ENCODE peak calls at places on chromosomes 12 and 14, in five cellular contexts. B is H1, X is HEK293T, I is NT2/D1, R is HepG2. J is an unnamed sample.

GRCh38 chr12:64810831-64811230 is 13.6 kb upstream of the TBC1D30 start:
- DNase-seq in X (no peak), R (no peak), I (no peak), B (no peak), J (no peak)

GRCh38 chr14:99230271-99231141 is 41.5 kb downstream of the BCL11B start:
- DNase-seq in I (no peak), X (no peak), B (no peak), R (no peak), J (no peak)

GRCh38 chr12:131920902-131921840 is 7.9 kb upstream of the PUS1 start:
- DNase-seq in X (no peak), R (no peak), B (no peak), I (no peak), J (no peak)

GRCh38 chr14:100587763-100588411 is 670 bp upstream of the BEGAIN start:
- DNase-seq in B (no peak), R (no peak), I (no peak), X (no peak), J (no peak)

GRCh38 chr14:94602722-94603121 is 9.5 kb upstream of the SERPINA3 start:
- DNase-seq in B (no peak), X (no peak), I (no peak), R (no peak), J (no peak)

GRCh38 chr12:4809449-4810218 is 89.4 kb downstream of the GALNT8 start:
- DNase-seq in B (peak; percentile 73), X (peak; percentile 18), R (no peak), I (peak; percentile 35), J (no peak)

GRCh38 chr12:54572881-54573280 is 15.6 kb downstream of the PPP1R1A start:
- DNase-seq in I (no peak), R (no peak), B (no peak), X (no peak), J (no peak)

GRCh38 chr12:113735146-113735545 is 231.0 kb downstream of the RBM19 start:
- DNase-seq in X (no peak), R (no peak), I (no peak), B (no peak), J (no peak)

GRCh38 chr14:54220122-54220691 is 176.6 kb upstream of the CDKN3 start:
- DNase-seq in I (no peak), R (no peak), B (peak; percentile 63), X (no peak), J (no peak)

GRCh38 chr12:57554453-57554852 is 4.6 kb downstream of the KIF5A start:
- DNase-seq in B (no peak), I (no peak), R (no peak), X (no peak), J (no peak)

GRCh38 chr12:46921048-46921753 is 95.4 kb upstream of the SLC38A4 start:
- DNase-seq in X (no peak), B (no peak), R (peak; percentile 20), I (no peak), J (no peak)

GRCh38 chr12:133129368-133130037 is 571 bp downstream of the ZNF891 start:
- DNase-seq in I (no peak), X (no peak), B (peak; percentile 39), R (peak; percentile 2), J (no peak)

GRCh38 chr12:12699345-12699744 is 3.4 kb upstream of the GPR19 start:
- DNase-seq in X (no peak), B (no peak), I (no peak), R (no peak), J (no peak)

GRCh38 chr12:3662516-3662915 is 90.4 kb downstream of the CRACR2A start:
- DNase-seq in I (peak; percentile 46), R (peak; percentile 3), X (no peak), B (no peak), J (no peak)
- TF ChIP-seq SUZ12 in I (no peak), R (no peak), X (no peak), B (no peak), J (no peak)

DNA sequence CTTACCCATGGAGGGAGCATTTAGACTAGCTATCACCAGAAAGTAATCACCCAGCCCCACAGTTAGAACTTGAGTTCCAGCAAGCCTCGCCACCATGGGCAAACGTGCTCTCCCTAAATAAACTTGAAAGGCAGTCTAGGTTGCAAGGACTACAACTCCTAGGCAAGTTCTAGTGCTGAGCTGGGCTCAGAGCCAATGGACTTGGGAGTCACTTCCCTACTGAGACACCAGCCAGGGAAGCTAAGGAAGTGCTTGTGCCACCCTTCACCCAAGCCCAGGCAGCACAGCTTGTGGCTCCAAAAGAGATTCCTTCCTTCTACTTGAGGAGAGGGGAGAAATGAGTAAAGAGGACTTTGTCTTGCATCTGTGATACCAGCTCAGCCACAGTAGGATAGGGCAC is 57.9 kb downstream of the SLCO1A2 start:
- DNase-seq in I (no peak), X (no peak), B (no peak), R (no peak), J (no peak)
- TF ChIP-seq SUZ12 in I (no peak), X (no peak), B (no peak), R (no peak), J (no peak)

GRCh38 chr12:114744696-114745095 is 60.7 kb upstream of the TBX3 start:
- DNase-seq in R (no peak), I (no peak), B (no peak), X (no peak), J (no peak)
- TF ChIP-seq SUZ12 in R (no peak), I (no peak), B (no peak), X (no peak), J (no peak)

GRCh38 chr12:67471810-67472209 is 176.7 kb upstream of the DYRK2 start:
- DNase-seq in X (no peak), I (no peak), B (no peak), R (no peak), J (no peak)

GRCh38 chr12:67469666-67470065 is 178.9 kb upstream of the DYRK2 start:
- DNase-seq in I (peak; percentile 44), R (no peak), X (no peak), B (no peak), J (no peak)

GRCh38 chr12:67475725-67476124 is 172.8 kb upstream of the DYRK2 start:
- DNase-seq in B (no peak), I (no peak), R (no peak), X (no peak), J (no peak)

GRCh38 chr12:67474934-67475620 is 173.5 kb upstream of the DYRK2 start:
- DNase-seq in X (no peak), I (no peak), R (no peak), B (no peak), J (no peak)

DNA sequence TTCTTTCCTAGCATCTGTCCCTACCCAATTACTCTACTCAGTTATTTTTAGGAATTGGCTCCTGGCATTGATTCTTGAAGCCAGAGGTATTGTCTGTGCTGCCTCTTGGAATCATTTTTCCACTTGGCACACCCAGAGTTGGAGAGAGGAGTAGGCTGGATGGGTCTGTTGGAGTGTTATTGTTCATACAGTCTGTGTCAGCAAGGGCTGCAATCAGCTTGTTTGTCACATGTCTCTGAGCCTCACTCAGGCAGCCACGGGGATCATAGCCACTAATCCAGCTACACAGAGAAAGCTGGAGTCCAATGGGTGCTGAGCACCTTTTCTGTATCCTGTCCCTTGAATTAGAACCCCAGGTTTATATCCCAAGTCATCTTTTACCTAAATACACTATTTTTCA is 176.0 kb upstream of the DYRK2 start:
- DNase-seq in R (no peak), B (no peak), I (no peak), X (no peak), J (no peak)
- TF ChIP-seq SUZ12 in R (no peak), B (no peak), I (no peak), X (no peak), J (no peak)

GRCh38 chr14:77406086-77406485 is 17.2 kb downstream of the NOXRED1 start:
- DNase-seq in I (no peak), B (no peak), R (no peak), X (no peak), J (no peak)

GRCh38 chr14:77403798-77404197 is 19.5 kb downstream of the NOXRED1 start:
- DNase-seq in I (no peak), B (no peak), R (no peak), X (no peak), J (no peak)

GRCh38 chr14:77406718-77407117 is 16.6 kb downstream of the NOXRED1 start:
- DNase-seq in B (no peak), I (no peak), R (no peak), X (no peak), J (no peak)

GRCh38 chr14:77407158-77407557 is 16.2 kb downstream of the NOXRED1 start:
- DNase-seq in R (no peak), B (no peak), I (no peak), X (no peak), J (no peak)

GRCh38 chr14:77409131-77409533 is 14.2 kb downstream of the NOXRED1 start:
- DNase-seq in B (peak; percentile 50), R (peak; percentile 41), I (no peak), X (no peak), J (no peak)
- TF ChIP-seq SUZ12 in B (no peak), R (no peak), I (no peak), X (no peak), J (no peak)

DNA sequence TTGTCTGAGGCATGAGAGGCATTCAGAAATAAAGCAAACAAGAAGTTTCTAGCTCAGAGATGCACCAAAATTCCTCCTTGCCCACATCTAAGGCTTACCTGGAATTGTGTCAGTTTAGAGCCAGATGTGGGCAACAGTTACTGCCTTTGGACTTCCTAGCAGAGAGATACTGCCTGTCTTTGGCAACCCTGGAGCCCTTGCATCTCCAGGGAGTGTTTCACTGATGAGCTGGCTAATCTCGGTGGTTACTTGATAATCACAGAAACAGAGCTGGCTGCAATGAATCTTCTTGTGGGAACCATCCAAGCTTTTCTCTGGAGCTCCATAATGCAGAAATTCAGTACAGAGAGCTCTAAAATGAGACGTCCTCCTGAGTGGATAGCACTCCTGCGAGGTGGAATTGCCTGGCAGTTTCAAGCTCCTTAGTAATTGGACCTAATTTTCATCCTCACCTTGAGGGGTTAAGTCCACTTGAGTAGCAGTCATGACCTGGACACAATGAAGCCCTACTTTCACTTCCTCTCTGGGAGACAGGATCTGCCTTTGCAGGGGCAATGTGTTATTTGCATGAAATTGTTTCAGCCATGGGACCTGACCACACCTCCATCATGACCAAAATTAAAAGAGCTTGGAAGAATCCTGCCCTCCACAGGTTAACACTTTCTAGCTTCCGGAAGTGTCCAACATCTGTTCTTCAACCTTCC is 108.8 kb upstream of the ARHGAP5 start:
- DNase-seq in X (no peak), I (no peak), R (peak; percentile 86), B (no peak), J (peak; percentile 19)
- TF ChIP-seq SUZ12 in X (no peak), I (no peak), R (no peak), B (no peak), J (no peak)

GRCh38 chr14:102510616-102511520 is 1.3 kb upstream of the ANKRD9 start:
- DNase-seq in X (peak; percentile 56), B (peak; percentile 93), I (peak; percentile 50), R (peak; percentile 79), J (no peak)

GRCh38 chr14:102513899-102514772 is 4.6 kb upstream of the ANKRD9 start:
- DNase-seq in R (no peak), B (no peak), I (no peak), X (no peak), J (no peak)

GRCh38 chr14:102511538-102511937 is 2.0 kb upstream of the ANKRD9 start:
- DNase-seq in B (no peak), X (no peak), R (no peak), I (no peak), J (no peak)

GRCh38 chr14:102514987-102515733 is 5.6 kb upstream of the ANKRD9 start:
- DNase-seq in B (no peak), I (no peak), R (no peak), X (no peak), J (no peak)

GRCh38 chr14:102512713-102513373 is 3.3 kb upstream of the ANKRD9 start:
- DNase-seq in X (no peak), R (no peak), I (no peak), B (no peak), J (no peak)
- TF ChIP-seq SUZ12 in X (no peak), R (no peak), I (no peak), B (no peak), J (no peak)

J was measured in GM12878.